ENCODE peak calls at places on chromosomes 2 and 18, in eight cellular contexts. W, F, S, C, B, T, Z and X are unnamed samples.

GRCh38 chr2:68870215-68870614 is 982 bp downstream of the BMP10 start:
- DNase-seq in T (peak), B (no peak), Z (peak), C (no peak), W (no peak), S (no peak), F (no peak), X (no peak)

GRCh38 chr18:58078889-58079573 is 35.0 kb downstream of the NEDD4L start:
- DNase-seq in S (no peak), B (no peak), W (no peak), F (peak), Z (no peak), C (no peak), T (peak), X (no peak)

GRCh38 chr2:70510213-70510820 is 43.3 kb downstream of the TGFA start:
- DNase-seq in T (no peak), C (no peak), S (no peak), Z (no peak), W (no peak), F (no peak), B (no peak), X (no peak)

GRCh38 chr2:43465234-43465633 is 130.6 kb downstream of the THADA start:
- DNase-seq in B (no peak), F (no peak), S (no peak), T (no peak), C (no peak), Z (no peak), W (no peak), X (no peak)

GRCh38 chr2:7825591-7826312 is 856.1 kb upstream of the ID2 start:
- DNase-seq in F (no peak), Z (peak), W (peak), C (no peak), T (peak), B (peak), S (no peak), X (no peak)

GRCh38 chr2:138432971-138433370 is 68.6 kb upstream of the SPOPL start:
- DNase-seq in Z (no peak), F (no peak), S (no peak), C (no peak), B (no peak), T (peak), W (no peak), X (no peak)

GRCh38 chr2:67516899-67517530 is 119.9 kb downstream of the ETAA1 start:
- DNase-seq in C (no peak), T (no peak), Z (no peak), F (no peak), S (peak), W (no peak), B (no peak), X (no peak)

GRCh38 chr2:7083580-7084509 is 166.6 kb downstream of the RNF144A start:
- DNase-seq in C (peak), Z (peak), T (peak), B (no peak), S (no peak), W (no peak), F (no peak), X (no peak)

GRCh38 chr2:24297663-24298062 is 62.7 kb downstream of the ITSN2 start:
- DNase-seq in B (no peak), T (no peak), S (no peak), F (no peak), C (no peak), W (no peak), Z (no peak), X (no peak)